ENCODE peak calls at places on chromosome 20, in five cellular contexts. L is bronchial epithelial cell, T is A549, V is cardiac fibroblast, U is ovary. A is an unnamed sample.

GRCh38 chr20:19692100-19692499 is 66.0 kb upstream of the RIN2 start:
- DNase-seq in V (peak; percentile 70), T (no peak), U (no peak), L (peak; percentile 35), A (peak; percentile 20)

GRCh38 chr20:23121766-23122095 is 35.6 kb upstream of the CD93 start:
- DNase-seq in V (no peak), T (no peak), L (no peak), U (no peak), A (no peak)

GRCh38 chr20:23441850-23442313 is 2.4 kb downstream of the CSTL1 start:
- DNase-seq in U (peak; percentile 70), L (peak; percentile 67), V (peak; percentile 89), T (peak; percentile 92), A (peak; percentile 60)

GRCh38 chr20:45967551-45968080 is 4.4 kb downstream of the ZNF335 start:
- DNase-seq in V (no peak), U (peak; percentile 16), T (no peak), L (no peak), A (no peak)

GRCh38 chr20:45685896-45686295 is 15.9 kb upstream of the WFDC11 start:
- DNase-seq in U (no peak), V (no peak), T (peak; percentile 21), L (peak; percentile 35), A (no peak)

GRCh38 chr20:22616551-22616950 is 32.2 kb upstream of the FOXA2 start:
- DNase-seq in U (no peak), L (peak; percentile 50), T (no peak), V (no peak), A (no peak)

GRCh38 chr20:973785-974194 is 28.3 kb downstream of the RSPO4 start:
- DNase-seq in V (peak; percentile 58), U (no peak), L (peak; percentile 59), T (peak; percentile 66), A (no peak)

GRCh38 chr20:32777177-32777956 is 15.2 kb downstream of the DNMT3B start:
- DNase-seq in T (no peak), U (no peak), L (no peak), V (no peak), A (no peak)

GRCh38 chr20:25744261-25744660 is 47.6 kb upstream of the ZNF337 start:
- DNase-seq in V (no peak), U (no peak), L (no peak), T (no peak), A (no peak)

GRCh38 chr20:46435146-46435545 is 28.7 kb upstream of the ELMO2 start:
- DNase-seq in L (no peak), T (no peak), U (no peak), V (no peak), A (no peak)

GRCh38 chr20:62774076-62774714 is 22.1 kb upstream of the MRGBP start:
- DNase-seq in L (no peak), T (no peak), U (no peak), V (no peak), A (no peak)

GRCh38 chr20:219290-220115 is 7.6 kb upstream of the DEFB129 start:
- DNase-seq in T (peak; percentile 51), U (no peak), V (peak; percentile 28), L (peak; percentile 32), A (no peak)

GRCh38 chr20:931401-931800 is 15.3 kb upstream of the ANGPT4 start:
- DNase-seq in T (no peak), L (no peak), V (peak; percentile 11), U (no peak), A (no peak)

GRCh38 chr20:24497851-24498250 is 28.4 kb downstream of the SYNDIG1 start:
- DNase-seq in T (no peak), L (peak; percentile 64), U (no peak), V (peak; percentile 22), A (peak; percentile 83)

GRCh38 chr20:8481636-8482035 is 349.6 kb downstream of the PLCB1 start:
- DNase-seq in V (peak; percentile 50), U (no peak), L (no peak), T (no peak), A (no peak)

GRCh38 chr20:57263127-57263609 is 3.3 kb downstream of the BMP7 start:
- DNase-seq in V (no peak), T (no peak), U (no peak), L (peak; percentile 8), A (no peak)

GRCh38 chr20:63705232-63706026 is 2.3 kb downstream of the ARFRP1 start:
- DNase-seq in V (no peak), L (no peak), U (no peak), T (no peak), A (no peak)

GRCh38 chr20:38883081-38883980 is 42.9 kb upstream of the FAM83D start:
- DNase-seq in V (peak; percentile 25), L (no peak), U (no peak), T (no peak), A (no peak)

GRCh38 chr20:16107172-16107870 is 465.9 kb downstream of the KIF16B start:
- DNase-seq in V (no peak), L (no peak), T (no peak), U (no peak), A (no peak)

GRCh38 chr20:10007747-10008146 is 27.0 kb upstream of the ANKEF1 start:
- DNase-seq in V (no peak), L (no peak), U (no peak), T (no peak), A (no peak)

GRCh38 chr20:61936701-61937131 is 129.0 kb downstream of the TAF4 start:
- DNase-seq in V (no peak), U (no peak), T (no peak), L (no peak), A (no peak)

GRCh38 chr20:9442858-9443257 is 71.5 kb upstream of the LAMP5 start:
- DNase-seq in V (peak; percentile 3), U (no peak), T (no peak), L (no peak), A (no peak)

GRCh38 chr20:19460386-19460785 is 247.9 kb downstream of the SLC24A3 start:
- DNase-seq in U (no peak), T (no peak), L (peak; percentile 7), V (peak; percentile 87), A (no peak)

GRCh38 chr20:17525650-17526049 is 5.5 kb downstream of the BFSP1 start:
- DNase-seq in U (no peak), V (peak; percentile 51), L (peak; percentile 78), T (peak; percentile 46), A (no peak)

GRCh38 chr20:40497781-40498691 is 191.0 kb downstream of the MAFB start:
- DNase-seq in U (no peak), T (no peak), L (peak; percentile 70), V (peak; percentile 56), A (no peak)

GRCh38 chr20:46348231-46348803 is 40.0 kb upstream of the CDH22 start:
- DNase-seq in T (no peak), L (no peak), U (peak; percentile 53), V (peak; percentile 19), A (no peak)

GRCh38 chr20:36543187-36544133 is 2.1 kb downstream of the MYL9 start:
- DNase-seq in L (no peak), T (no peak), U (peak; percentile 87), V (peak; percentile 93), A (no peak)

GRCh38 chr20:22866757-22867425 is 168.2 kb upstream of the SSTR4 start:
- DNase-seq in V (peak; percentile 27), T (peak; percentile 16), U (no peak), L (peak; percentile 13), A (no peak)

GRCh38 chr20:43188234-43188653 is 1.5 kb downstream of the PTPRT start:
- DNase-seq in T (no peak), U (no peak), V (no peak), L (no peak), A (no peak)

GRCh38 chr20:57108218-57108617 is 158.2 kb downstream of the BMP7 start:
- DNase-seq in V (no peak), U (no peak), L (no peak), T (no peak), A (no peak)

GRCh38 chr20:20992274-20992673 is 113.9 kb downstream of the LINC00237 start:
- DNase-seq in V (no peak), L (no peak), U (no peak), T (no peak), A (no peak)

GRCh38 chr20:62761058-62761758 is 35.1 kb upstream of the MRGBP start:
- DNase-seq in V (no peak), T (no peak), U (no peak), L (no peak), A (no peak)

GRCh38 chr20:45836841-45837240 is 3.2 kb downstream of the SNX21 start:
- DNase-seq in U (no peak), L (no peak), T (no peak), V (no peak), A (no peak)

GRCh38 chr20:63062188-63063140 is 55.7 kb upstream of the BHLHE23 start:
- DNase-seq in L (no peak), U (no peak), V (no peak), T (no peak), A (no peak)

GRCh38 chr20:17014967-17015366 is 211.9 kb upstream of the PCSK2 start:
- DNase-seq in T (no peak), V (no peak), L (no peak), U (no peak), A (no peak)

GRCh38 chr20:48189177-48189576 is 403.9 kb upstream of the SULF2 start:
- DNase-seq in L (peak; percentile 86), T (peak; percentile 28), V (no peak), U (peak; percentile 49), A (no peak)
- TF ChIP-seq CTCF in L (peak; percentile 52), T (peak; percentile 42), V (peak; percentile 7), U (peak; percentile 21), A (peak; percentile 24)

DNA sequence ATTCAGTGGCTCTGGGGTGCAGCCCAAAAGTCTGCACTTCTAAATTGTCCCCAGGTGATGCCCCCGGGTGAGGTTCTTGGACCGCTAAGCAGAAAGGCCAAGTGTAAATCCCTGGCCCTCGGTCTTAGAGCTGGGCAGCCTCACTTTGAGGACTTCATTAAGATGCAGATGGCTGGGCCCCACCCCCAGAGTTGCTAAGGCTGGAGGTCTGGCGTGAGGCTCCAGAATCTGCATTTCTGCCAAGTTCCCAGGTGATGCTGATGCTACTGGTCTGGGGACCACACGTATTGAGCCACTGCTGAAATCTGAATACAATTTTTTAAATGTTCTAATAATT is 735 bp upstream of the SLC23A2 start:
- DNase-seq in V (no peak), U (no peak), T (no peak), L (no peak), A (no peak)
- H3K4me3 ChIP-seq in V (peak overlapping the region; percentile 73), U (peak overlapping the region; percentile 90), T (peak overlapping the region; percentile 65), L (no peak overlapping the region), A (peak overlapping the region; percentile 71)

DNA sequence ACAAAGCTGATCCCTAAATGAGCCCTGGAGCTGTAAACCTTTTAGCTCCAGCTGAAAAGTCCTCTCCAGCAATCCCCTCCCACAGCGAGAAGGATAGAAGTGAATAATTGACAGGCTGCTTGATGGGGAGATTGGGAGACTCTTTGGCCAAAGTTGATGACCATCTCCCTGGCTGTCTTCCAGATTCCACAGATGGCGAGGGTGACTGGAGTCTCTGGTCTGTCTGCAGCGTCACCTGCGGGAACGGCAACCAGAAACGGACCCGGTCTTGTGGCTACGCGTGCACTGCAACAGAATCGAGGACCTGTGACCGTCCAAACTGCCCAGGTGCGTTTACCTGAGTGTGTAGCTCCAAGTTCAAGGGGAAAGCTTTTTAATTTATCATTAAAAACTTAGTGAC is 67.3 kb downstream of the ISM1 start:
- DNase-seq in V (no peak), L (no peak), T (no peak), U (no peak), A (no peak)
- TF ChIP-seq CTCF in V (no peak), L (no peak), T (no peak), U (no peak), A (no peak)

GRCh38 chr20:59752704-59753460 is 148.5 kb downstream of the PHACTR3 start:
- DNase-seq in U (no peak), T (no peak), L (no peak), V (no peak), A (no peak)
- H3K4me3 ChIP-seq in U (no peak overlapping the region), T (no peak overlapping the region), L (no peak overlapping the region), V (no peak overlapping the region), A (no peak overlapping the region)

GRCh38 chr20:31595654-31596411 is 9.3 kb upstream of the ID1 start:
- DNase-seq in V (peak; percentile 88), T (peak; percentile 74), L (no peak), U (peak; percentile 86), A (no peak)
- TF ChIP-seq CTCF in V (no peak), T (no peak), L (no peak), U (no peak), A (no peak)